ENCODE peak calls at places on chromosomes 6 and 20, in ten cellular contexts. I is effector memory CD4-positive, alpha-beta T cell; D is body of pancreas; B is endothelial cell; N is AG09319; Q is astrocyte of the spinal cord; X is M059J; W is mucosa of gallbladder; J is activated naive CD8-positive, alpha-beta T cell treated with anti-CD3 and anti-CD28 coated beads, Interleukin-2, amount 10 ng/mL, durations not matched to agents 7 days and 5 days; Z is IMR-90. T is an unnamed sample.
A peak's percentile ranks its signal among the peaks of the same experiment; 100 is the strongest.

GRCh38 chr20:25076201-25076600 is 5.7 kb downstream of the VSX1 start:
- DNase-seq in I (no peak), D (no peak), B (no peak), N (no peak), Q (no peak), X (peak; percentile 87), W (no peak), J (no peak), Z (no peak), T (no peak)

GRCh38 chr6:145814035-145814500 is 527 bp downstream of the FBXO30 start:
- DNase-seq in I (no peak), D (peak; percentile 39), B (no peak), N (no peak), Q (peak; percentile 64), X (peak; percentile 71), W (no peak), J (no peak), Z (no peak), T (peak; percentile 28)

GRCh38 chr6:108114861-108115597 is 40.5 kb upstream of the OSTM1 start:
- DNase-seq in I (no peak), D (peak; percentile 62), B (peak; percentile 62), N (peak; percentile 19), Q (peak; percentile 69), X (peak; percentile 79), W (peak; percentile 51), J (peak; percentile 62), Z (peak; percentile 55), T (no peak)

GRCh38 chr20:34948030-34948429 is 7.6 kb downstream of the GSS start:
- DNase-seq in I (no peak), D (no peak), B (no peak), N (peak; percentile 44), Q (peak; percentile 58), X (peak; percentile 65), W (no peak), J (no peak), Z (peak; percentile 92), T (no peak)

GRCh38 chr20:1122388-1123315 is 4.2 kb downstream of the PSMF1 start:
- DNase-seq in I (no peak), D (peak; percentile 70), B (no peak), N (peak; percentile 23), Q (peak; percentile 48), X (peak; percentile 77), W (peak; percentile 62), J (no peak), Z (peak; percentile 57), T (no peak)

GRCh38 chr6:1363298-1363697 is 26.1 kb upstream of the FOXF2 start:
- DNase-seq in I (no peak), D (no peak), B (no peak), N (no peak), Q (no peak), X (no peak), W (no peak), J (no peak), Z (no peak), T (no peak)

GRCh38 chr6:79079425-79080130 is 1.5 kb upstream of the PHIP start:
- DNase-seq in I (no peak), D (no peak), B (no peak), N (no peak), Q (peak; percentile 32), X (peak; percentile 25), W (no peak), J (no peak), Z (peak; percentile 8), T (no peak)

GRCh38 chr20:21613512-21613911 is 92.0 kb upstream of the PAX1 start:
- DNase-seq in I (no peak), D (peak; percentile 30), B (no peak), N (no peak), Q (no peak), X (peak; percentile 78), W (peak; percentile 11), J (no peak), Z (no peak), T (no peak)

GRCh38 chr6:98828991-98829411 is 5.4 kb upstream of the POU3F2 start:
- DNase-seq in I (no peak), D (no peak), B (no peak), N (no peak), Q (no peak), X (no peak), W (no peak), J (no peak), Z (no peak), T (no peak)